ENCODE peak calls at places on chromosomes 5 and 9, in six cellular contexts. One of them, this sample, is unnamed.

GRCh38 chr5:109252731-109253130 is 157.0 kb downstream of the PJA2 start:
- DNase-seq in aorta: no peak
- DNase-seq in NT2/D1: no peak
- DNase-seq in left ventricle myocardium inferior: no peak
- DNase-seq in prostate gland: no peak
- DNase-seq in mesenchymal stem cell: no peak
- DNase-seq in this sample: no peak

GRCh38 chr5:30194595-30194994 is 998.9 kb upstream of the CDH6 start:
- DNase-seq in aorta: no peak
- DNase-seq in NT2/D1: no peak
- DNase-seq in left ventricle myocardium inferior: no peak
- DNase-seq in prostate gland: no peak
- DNase-seq in mesenchymal stem cell: no peak
- DNase-seq in this sample: no peak

GRCh38 chr5:168788107-168788506 is 208.9 kb upstream of the PANK3 start:
- DNase-seq in aorta: no peak
- DNase-seq in NT2/D1: no peak
- DNase-seq in left ventricle myocardium inferior: no peak
- DNase-seq in prostate gland: no peak
- DNase-seq in mesenchymal stem cell: no peak
- DNase-seq in this sample: no peak

GRCh38 chr9:17757816-17758215 is 178.9 kb downstream of the SH3GL2 start:
- DNase-seq in aorta: no peak
- DNase-seq in NT2/D1: no peak
- DNase-seq in left ventricle myocardium inferior: no peak
- DNase-seq in prostate gland: no peak
- DNase-seq in mesenchymal stem cell: no peak
- DNase-seq in this sample: no peak

GRCh38 chr5:143316844-143317631 is 86.4 kb downstream of the NR3C1 start:
- DNase-seq in aorta: no peak
- DNase-seq in NT2/D1: no peak
- DNase-seq in left ventricle myocardium inferior: no peak
- DNase-seq in prostate gland: no peak
- DNase-seq in mesenchymal stem cell: no peak
- DNase-seq in this sample: no peak

GRCh38 chr9:93960221-93960970 is 5.2 kb upstream of the BARX1 start:
- DNase-seq in aorta: no peak
- DNase-seq in NT2/D1: no peak
- DNase-seq in left ventricle myocardium inferior: no peak
- DNase-seq in prostate gland: no peak
- DNase-seq in mesenchymal stem cell: no peak
- DNase-seq in this sample: no peak

GRCh38 chr9:110949081-110949480 is 89.2 kb downstream of the LPAR1 start:
- DNase-seq in aorta: no peak
- DNase-seq in NT2/D1: no peak
- DNase-seq in left ventricle myocardium inferior: no peak
- DNase-seq in prostate gland: no peak
- DNase-seq in mesenchymal stem cell: no peak
- DNase-seq in this sample: no peak

GRCh38 chr9:79353856-79354520 is 217.8 kb upstream of the TLE4 start:
- DNase-seq in aorta: no peak
- DNase-seq in NT2/D1: no peak
- DNase-seq in left ventricle myocardium inferior: no peak
- DNase-seq in prostate gland: no peak
- DNase-seq in mesenchymal stem cell: peak; percentile 57
- DNase-seq in this sample: no peak

GRCh38 chr9:91154686-91155085 is 207.0 kb downstream of the AUH start:
- DNase-seq in aorta: no peak
- DNase-seq in NT2/D1: no peak
- DNase-seq in left ventricle myocardium inferior: no peak
- DNase-seq in prostate gland: no peak
- DNase-seq in mesenchymal stem cell: no peak
- DNase-seq in this sample: no peak

GRCh38 chr5:67983251-67983941 is 232.2 kb upstream of the PIK3R1 start:
- DNase-seq in aorta: no peak
- DNase-seq in NT2/D1: no peak
- DNase-seq in left ventricle myocardium inferior: no peak
- DNase-seq in prostate gland: no peak
- DNase-seq in mesenchymal stem cell: peak; percentile 83
- DNase-seq in this sample: peak; percentile 79

GRCh38 chr5:179858241-179858585 is 404 bp downstream of the MRNIP start:
- DNase-seq in aorta: no peak
- DNase-seq in NT2/D1: no peak
- DNase-seq in left ventricle myocardium inferior: no peak
- DNase-seq in prostate gland: peak; percentile 30
- DNase-seq in mesenchymal stem cell: no peak
- DNase-seq in this sample: peak; percentile 48

GRCh38 chr5:102536323-102536928 is 37.6 kb upstream of the SLCO6A1 start:
- DNase-seq in aorta: no peak
- DNase-seq in NT2/D1: no peak
- DNase-seq in left ventricle myocardium inferior: no peak
- DNase-seq in prostate gland: no peak
- DNase-seq in mesenchymal stem cell: peak; percentile 11
- DNase-seq in this sample: no peak

GRCh38 chr9:82161876-82162275 is 173.3 kb downstream of the SPATA31D1 start:
- DNase-seq in aorta: no peak
- DNase-seq in NT2/D1: no peak
- DNase-seq in left ventricle myocardium inferior: no peak
- DNase-seq in prostate gland: no peak
- DNase-seq in mesenchymal stem cell: no peak
- DNase-seq in this sample: no peak

GRCh38 chr5:106827061-106827460 is 843.7 kb downstream of the EFNA5 start:
- DNase-seq in aorta: no peak
- DNase-seq in NT2/D1: no peak
- DNase-seq in left ventricle myocardium inferior: no peak
- DNase-seq in prostate gland: no peak
- DNase-seq in mesenchymal stem cell: peak; percentile 32
- DNase-seq in this sample: no peak

GRCh38 chr5:144427871-144428270 is 257.2 kb downstream of the KCTD16 start:
- DNase-seq in aorta: no peak
- DNase-seq in NT2/D1: no peak
- DNase-seq in left ventricle myocardium inferior: no peak
- DNase-seq in prostate gland: no peak
- DNase-seq in mesenchymal stem cell: peak; percentile 5
- DNase-seq in this sample: no peak

GRCh38 chr5:64987768-64988167 is 219.0 kb downstream of the CWC27 start:
- DNase-seq in aorta: no peak
- DNase-seq in NT2/D1: no peak
- DNase-seq in left ventricle myocardium inferior: no peak
- DNase-seq in prostate gland: no peak
- DNase-seq in mesenchymal stem cell: no peak
- DNase-seq in this sample: no peak
- H3K4me3 ChIP-seq in aorta: no peak overlapping the region
- H3K4me3 ChIP-seq in NT2/D1: no peak overlapping the region
- H3K4me3 ChIP-seq in left ventricle myocardium inferior: no peak overlapping the region
- H3K4me3 ChIP-seq in prostate gland: no peak overlapping the region
- H3K4me3 ChIP-seq in mesenchymal stem cell: no peak overlapping the region
- H3K4me3 ChIP-seq in this sample: no peak overlapping the region

DNA sequence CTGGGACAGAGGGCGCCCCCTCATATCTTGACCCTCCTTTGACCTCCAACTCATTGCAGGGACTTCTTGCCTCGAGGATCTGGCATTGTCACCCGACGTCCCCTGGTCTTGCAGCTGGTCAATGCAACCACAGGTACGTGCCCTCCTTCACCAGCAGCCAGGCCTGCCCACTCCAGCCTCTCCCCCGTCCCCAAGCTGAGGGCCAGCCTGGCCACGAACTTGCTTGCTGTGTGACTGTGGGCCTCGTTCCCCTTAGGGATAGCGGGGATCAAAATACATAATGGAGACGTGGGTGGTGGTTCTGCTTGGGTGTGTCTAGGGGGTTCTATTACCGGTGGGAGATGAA is 15.0 kb downstream of the DNM1 start:
- DNase-seq in aorta: no peak
- DNase-seq in NT2/D1: no peak
- DNase-seq in left ventricle myocardium inferior: no peak
- DNase-seq in prostate gland: no peak
- DNase-seq in mesenchymal stem cell: no peak
- DNase-seq in this sample: no peak
- H3K4me1 ChIP-seq in aorta: no peaks in the 10 kb centered on the region
- H3K4me1 ChIP-seq in NT2/D1: peaks cover 26% of the 10 kb centered on the region
- H3K4me1 ChIP-seq in left ventricle myocardium inferior: peaks cover 28% of the 10 kb centered on the region
- H3K4me1 ChIP-seq in prostate gland: no peaks in the 10 kb centered on the region
- H3K4me1 ChIP-seq in mesenchymal stem cell: peaks cover 51% of the 10 kb centered on the region
- H3K4me1 ChIP-seq in this sample: peaks cover 15% of the 10 kb centered on the region

GRCh38 chr9:113519401-113520108 is 56.0 kb downstream of the RGS3 start:
- DNase-seq in aorta: no peak
- DNase-seq in NT2/D1: no peak
- DNase-seq in left ventricle myocardium inferior: no peak
- DNase-seq in prostate gland: no peak
- DNase-seq in mesenchymal stem cell: peak; percentile 64
- DNase-seq in this sample: peak; percentile 33

GRCh38 chr9:113514061-113514460 is 50.5 kb downstream of the RGS3 start:
- DNase-seq in aorta: no peak
- DNase-seq in NT2/D1: no peak
- DNase-seq in left ventricle myocardium inferior: no peak
- DNase-seq in prostate gland: no peak
- DNase-seq in mesenchymal stem cell: no peak
- DNase-seq in this sample: no peak

GRCh38 chr9:113515862-113516261 is 52.3 kb downstream of the RGS3 start:
- DNase-seq in aorta: no peak
- DNase-seq in NT2/D1: no peak
- DNase-seq in left ventricle myocardium inferior: no peak
- DNase-seq in prostate gland: no peak
- DNase-seq in mesenchymal stem cell: peak; percentile 53
- DNase-seq in this sample: no peak

GRCh38 chr9:113514748-113515147 is 51.2 kb downstream of the RGS3 start:
- DNase-seq in aorta: no peak
- DNase-seq in NT2/D1: no peak
- DNase-seq in left ventricle myocardium inferior: no peak
- DNase-seq in prostate gland: no peak
- DNase-seq in mesenchymal stem cell: no peak
- DNase-seq in this sample: no peak

GRCh38 chr9:113516840-113517577 is 53.5 kb downstream of the RGS3 start:
- DNase-seq in aorta: no peak
- DNase-seq in NT2/D1: no peak
- DNase-seq in left ventricle myocardium inferior: no peak
- DNase-seq in prostate gland: no peak
- DNase-seq in mesenchymal stem cell: no peak
- DNase-seq in this sample: no peak
- H3K4me3 ChIP-seq in aorta: no peak overlapping the region
- H3K4me3 ChIP-seq in NT2/D1: no peak overlapping the region
- H3K4me3 ChIP-seq in left ventricle myocardium inferior: no peak overlapping the region
- H3K4me3 ChIP-seq in prostate gland: no peak overlapping the region
- H3K4me3 ChIP-seq in mesenchymal stem cell: no peak overlapping the region
- H3K4me3 ChIP-seq in this sample: no peak overlapping the region

GRCh38 chr5:1498623-1499416 is 24.9 kb downstream of the LPCAT1 start:
- DNase-seq in aorta: no peak
- DNase-seq in NT2/D1: no peak
- DNase-seq in left ventricle myocardium inferior: no peak
- DNase-seq in prostate gland: no peak
- DNase-seq in mesenchymal stem cell: no peak
- DNase-seq in this sample: no peak
- H3K4me1 ChIP-seq in aorta: no peaks in the 10 kb centered on the region
- H3K4me1 ChIP-seq in NT2/D1: peaks cover 17% of the 10 kb centered on the region
- H3K4me1 ChIP-seq in left ventricle myocardium inferior: peaks cover 40% of the 10 kb centered on the region
- H3K4me1 ChIP-seq in prostate gland: peaks cover 7% of the 10 kb centered on the region
- H3K4me1 ChIP-seq in mesenchymal stem cell: peaks cover 9% of the 10 kb centered on the region
- H3K4me1 ChIP-seq in this sample: no peaks in the 10 kb centered on the region

DNA sequence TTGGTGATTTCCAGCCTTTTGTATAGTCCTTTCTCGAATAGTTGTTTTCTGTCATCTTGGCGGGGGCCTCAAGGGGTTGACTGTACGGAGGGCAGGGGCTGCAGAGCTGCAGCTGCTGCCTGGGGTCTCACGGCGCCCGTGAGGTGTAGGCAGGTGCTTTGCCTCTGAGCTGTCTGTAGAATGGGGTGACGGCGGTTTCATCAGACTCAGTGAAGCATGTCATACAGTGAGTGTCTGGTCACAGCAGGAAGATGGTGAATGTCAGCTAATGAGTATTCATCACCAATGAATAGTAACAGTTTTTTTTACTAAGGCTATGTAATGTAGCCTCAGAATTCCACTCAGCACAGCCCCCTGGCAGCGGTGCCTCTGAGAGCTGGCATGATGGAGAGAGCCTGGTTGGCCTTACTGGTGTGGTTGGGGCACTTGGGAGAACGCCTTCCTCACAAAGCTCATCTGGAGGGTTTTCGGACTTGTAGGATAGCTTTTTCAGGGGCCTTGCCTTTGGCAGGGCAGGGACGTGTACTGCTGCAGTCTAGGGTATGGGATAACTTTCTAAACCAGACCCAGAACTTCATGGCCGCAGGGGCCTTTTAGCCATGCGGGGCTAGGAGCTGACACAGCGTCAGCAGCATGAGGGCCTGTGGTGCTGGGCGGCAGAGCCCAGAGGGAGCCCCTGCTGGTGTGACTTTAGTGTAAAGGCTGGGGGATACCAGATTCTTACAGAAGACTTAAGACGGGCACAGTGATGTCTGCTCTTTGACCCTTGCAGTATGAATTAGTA is 15.0 kb downstream of the TENT4A start:
- DNase-seq in aorta: no peak
- DNase-seq in NT2/D1: no peak
- DNase-seq in left ventricle myocardium inferior: no peak
- DNase-seq in prostate gland: no peak
- DNase-seq in mesenchymal stem cell: no peak
- DNase-seq in this sample: no peak
- H3K4me3 ChIP-seq in aorta: no peak overlapping the region
- H3K4me3 ChIP-seq in NT2/D1: no peak overlapping the region
- H3K4me3 ChIP-seq in left ventricle myocardium inferior: no peak overlapping the region
- H3K4me3 ChIP-seq in prostate gland: no peak overlapping the region
- H3K4me3 ChIP-seq in mesenchymal stem cell: no peak overlapping the region
- H3K4me3 ChIP-seq in this sample: no peak overlapping the region

DNA sequence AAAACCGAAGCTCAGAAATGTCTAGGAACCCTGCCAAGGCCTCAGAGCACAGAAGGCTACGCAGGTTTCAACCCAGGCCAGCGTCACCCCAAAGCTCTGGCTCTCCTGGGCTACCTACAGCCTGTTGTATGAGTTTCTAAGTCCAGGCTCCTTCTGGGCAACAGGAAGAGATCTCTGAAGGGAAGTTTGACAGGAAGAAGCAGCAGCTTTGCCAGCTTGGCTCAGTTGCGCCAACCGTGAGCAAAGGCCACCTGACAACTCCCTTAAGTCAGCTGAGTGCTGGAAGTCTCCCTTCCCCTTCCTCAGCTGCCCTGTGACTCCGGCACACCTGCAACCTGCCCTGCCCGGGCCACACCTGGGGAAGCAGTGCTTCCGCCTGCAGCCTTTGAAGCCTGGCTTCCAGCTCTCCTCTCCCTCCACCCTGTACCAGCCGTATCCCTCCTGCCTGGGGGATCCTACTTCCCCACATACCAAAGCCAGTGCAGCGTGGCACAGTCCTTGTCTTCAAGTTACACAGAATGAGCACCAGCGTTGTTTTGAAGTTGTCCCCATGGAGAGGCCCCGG is 36.7 kb downstream of the SHB start:
- DNase-seq in aorta: no peak
- DNase-seq in NT2/D1: no peak
- DNase-seq in left ventricle myocardium inferior: no peak
- DNase-seq in prostate gland: peak; percentile 78
- DNase-seq in mesenchymal stem cell: no peak
- DNase-seq in this sample: no peak
- H3K4me1 ChIP-seq in aorta: peaks cover 5% of the 10 kb centered on the region
- H3K4me1 ChIP-seq in NT2/D1: peaks cover 19% of the 10 kb centered on the region
- H3K4me1 ChIP-seq in left ventricle myocardium inferior: peaks cover 56% of the 10 kb centered on the region
- H3K4me1 ChIP-seq in prostate gland: peaks cover 18% of the 10 kb centered on the region
- H3K4me1 ChIP-seq in mesenchymal stem cell: peaks cover 54% of the 10 kb centered on the region
- H3K4me1 ChIP-seq in this sample: peaks cover 36% of the 10 kb centered on the region

DNA sequence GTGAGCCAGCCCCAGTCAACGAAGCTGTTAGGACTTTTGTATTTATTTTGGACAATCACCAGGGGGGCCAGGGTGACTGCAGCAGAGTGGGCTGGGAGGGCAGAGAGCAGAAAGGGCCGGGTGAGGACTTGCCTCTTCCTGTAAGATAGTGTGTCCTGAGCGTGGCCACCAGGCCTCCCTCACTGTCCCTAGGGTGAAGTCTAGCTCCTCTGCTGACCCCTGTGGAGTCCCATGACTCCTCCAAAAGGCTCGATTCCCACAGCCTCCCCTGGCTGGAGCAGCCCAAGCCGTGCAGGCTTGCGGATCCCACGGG is 147.8 kb downstream of the RXRA start:
- DNase-seq in aorta: peak; percentile 72
- DNase-seq in NT2/D1: no peak
- DNase-seq in left ventricle myocardium inferior: peak; percentile 60
- DNase-seq in prostate gland: no peak
- DNase-seq in mesenchymal stem cell: peak; percentile 40
- DNase-seq in this sample: no peak
- H3K4me3 ChIP-seq in aorta: no peak overlapping the region
- H3K4me3 ChIP-seq in NT2/D1: no peak overlapping the region
- H3K4me3 ChIP-seq in left ventricle myocardium inferior: peak overlapping the region; percentile 19
- H3K4me3 ChIP-seq in prostate gland: no peak overlapping the region
- H3K4me3 ChIP-seq in mesenchymal stem cell: no peak overlapping the region
- H3K4me3 ChIP-seq in this sample: no peak overlapping the region

This sample was measured in mammary epithelial cell.